ENCODE peak calls at places on chromosomes 4 and X, in nine cellular contexts. A, B, Y, Z, V, R, P, G and U are unnamed samples.

GRCh38 chrX:526295-527224 is 104.0 kb upstream of the SHOX start:
- DNase-seq in A (no peak), B (no peak), Y (no peak), Z (no peak), V (no peak), R (no peak), P (no peak), G (no peak), U (no peak)

GRCh38 chrX:9285342-9285771 is 179.5 kb upstream of the TBL1X start:
- DNase-seq in A (no peak), B (no peak), Y (no peak), Z (no peak), V (no peak), R (no peak), P (no peak), G (no peak), U (no peak)

GRCh38 chrX:119363391-119363790 is 35.7 kb upstream of the SLC25A43 start:
- DNase-seq in A (no peak), B (no peak), Y (no peak), Z (no peak), V (no peak), R (no peak), P (no peak), G (no peak), U (no peak)

GRCh38 chr4:76830612-76831474 is 67.1 kb downstream of the SOWAHB start:
- DNase-seq in A (peak; percentile 50), B (no peak), Y (no peak), Z (no peak), V (peak; percentile 28), R (no peak), P (no peak), G (no peak), U (peak; percentile 64)

GRCh38 chr4:26459054-26459755 is 31.1 kb downstream of the CCKAR start:
- DNase-seq in A (peak; percentile 46), B (no peak), Y (no peak), Z (no peak), V (no peak), R (no peak), P (no peak), G (no peak), U (no peak)

GRCh38 chr4:174855043-174855442 is 26.0 kb upstream of the GLRA3 start:
- DNase-seq in A (no peak), B (no peak), Y (no peak), Z (no peak), V (no peak), R (no peak), P (no peak), G (no peak), U (no peak)

GRCh38 chr4:168162604-168163003 is 70.3 kb downstream of the ANXA10 start:
- DNase-seq in A (no peak), B (no peak), Y (no peak), Z (no peak), V (no peak), R (no peak), P (no peak), G (no peak), U (no peak)

GRCh38 chr4:62901101-62901500 is 1508.1 kb downstream of the TECRL start:
- DNase-seq in A (peak; percentile 13), B (no peak), Y (no peak), Z (no peak), V (no peak), R (no peak), P (no peak), G (no peak), U (no peak)

GRCh38 chrX:130174051-130174704 is 2.4 kb downstream of the RAB33A start:
- DNase-seq in A (no peak), B (peak; percentile 82), Y (no peak), Z (no peak), V (peak; percentile 36), R (no peak), P (peak; percentile 52), G (no peak), U (peak; percentile 14)

GRCh38 chr4:186494496-186494895 is 60.9 kb downstream of the MTNR1A start:
- DNase-seq in A (no peak), B (no peak), Y (no peak), Z (no peak), V (no peak), R (no peak), P (no peak), G (no peak), U (no peak)

GRCh38 chrX:28058906-28059305 is 77.7 kb upstream of the DCAF8L1 start:
- DNase-seq in A (no peak), B (no peak), Y (no peak), Z (no peak), V (no peak), R (no peak), P (peak; percentile 54), G (no peak), U (peak; percentile 67)

GRCh38 chr4:112704322-112704721 is 67.4 kb downstream of the LARP7 start:
- DNase-seq in A (no peak), B (no peak), Y (no peak), Z (no peak), V (no peak), R (no peak), P (no peak), G (no peak), U (no peak)
- H3K4me3 ChIP-seq in A (peak overlapping the region; percentile 85), B (no peak overlapping the region), Y (no peak overlapping the region), Z (no peak overlapping the region), V (no peak overlapping the region), R (no peak overlapping the region), P (no peak overlapping the region), G (no peak overlapping the region), U (no peak overlapping the region)

GRCh38 chr4:31007858-31008257 is 287.7 kb downstream of the PCDH7 start:
- DNase-seq in A (no peak), B (no peak), Y (no peak), Z (no peak), V (no peak), R (no peak), P (peak; percentile 61), G (no peak), U (no peak)

GRCh38 chr4:31005037-31005436 is 284.9 kb downstream of the PCDH7 start:
- DNase-seq in A (no peak), B (no peak), Y (no peak), Z (no peak), V (no peak), R (no peak), P (no peak), G (no peak), U (no peak)
- H3K9me3 ChIP-seq in A (no peaks in the 10 kb centered on the region), B (no peaks in the 10 kb centered on the region), Y (no peaks in the 10 kb centered on the region), Z (no peaks in the 10 kb centered on the region), V (no peaks in the 10 kb centered on the region), R (no peaks in the 10 kb centered on the region), P (no peaks in the 10 kb centered on the region), G (no peaks in the 10 kb centered on the region), U (no peaks in the 10 kb centered on the region)

DNA sequence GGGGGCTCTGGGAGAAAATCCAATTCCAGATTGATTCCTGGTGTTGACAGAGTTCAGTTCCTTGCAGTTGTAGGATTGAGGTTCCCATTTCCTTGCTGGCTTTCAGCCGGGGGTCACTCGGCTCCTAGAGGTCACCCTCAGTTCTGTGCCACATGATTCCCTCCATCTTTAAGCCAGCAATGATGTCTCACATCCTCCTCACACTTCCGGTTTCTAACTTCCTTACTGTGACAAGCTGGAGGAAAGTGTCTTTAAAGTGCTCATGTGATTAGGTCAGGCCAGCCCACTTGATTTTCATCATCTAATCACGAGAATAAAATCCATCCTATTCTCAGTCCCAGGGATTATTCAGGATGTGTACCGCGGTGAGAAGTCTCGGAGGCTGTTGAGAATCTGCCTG is 19.5 kb upstream of the SMIM31 start:
- DNase-seq in A (no peak), B (no peak), Y (no peak), Z (no peak), V (no peak), R (no peak), P (no peak), G (no peak), U (no peak)
- H3K4me3 ChIP-seq in A (no peak overlapping the region), B (no peak overlapping the region), Y (no peak overlapping the region), Z (no peak overlapping the region), V (no peak overlapping the region), R (no peak overlapping the region), P (no peak overlapping the region), G (no peak overlapping the region), U (no peak overlapping the region)

DNA sequence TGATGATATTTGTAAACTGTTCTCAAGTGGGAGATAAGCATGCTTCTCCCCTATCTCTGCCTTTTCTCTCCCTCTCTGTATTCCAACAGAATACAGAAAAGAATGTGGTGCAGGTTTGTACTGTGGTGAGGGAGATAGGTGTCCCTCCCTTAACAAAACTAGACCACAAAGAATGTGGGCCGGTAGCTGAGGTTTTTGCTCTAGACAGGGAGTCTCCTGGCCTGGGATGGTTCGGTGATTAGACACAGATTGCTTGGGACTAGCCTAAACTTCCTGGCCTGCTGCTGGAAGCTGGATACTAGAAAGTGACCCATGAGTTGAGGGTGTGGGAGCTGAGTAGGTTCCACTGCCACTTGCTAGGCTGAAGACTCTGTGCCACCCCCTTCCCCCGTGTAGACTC is 143.0 kb downstream of the CXXC4 start:
- DNase-seq in A (no peak), B (no peak), Y (no peak), Z (no peak), V (no peak), R (no peak), P (no peak), G (no peak), U (no peak)
- H3K9me3 ChIP-seq in A (no peaks in the 10 kb centered on the region), B (peaks cover 4% of the 10 kb centered on the region), Y (no peaks in the 10 kb centered on the region), Z (peaks cover 6% of the 10 kb centered on the region), V (peaks cover 12% of the 10 kb centered on the region), R (peaks cover 5% of the 10 kb centered on the region), P (no peaks in the 10 kb centered on the region), G (no peaks in the 10 kb centered on the region), U (no peaks in the 10 kb centered on the region)

GRCh38 chr4:145732001-145732400 is 52.1 kb downstream of the C4orf51 start:
- DNase-seq in A (peak; percentile 20), B (no peak), Y (no peak), Z (no peak), V (no peak), R (no peak), P (no peak), G (no peak), U (no peak)
- H3K4me3 ChIP-seq in A (no peak overlapping the region), B (peak overlapping the region; percentile 78), Y (no peak overlapping the region), Z (no peak overlapping the region), V (peak overlapping the region; percentile 83), R (peak overlapping the region; percentile 25), P (no peak overlapping the region), G (peak overlapping the region; percentile 77), U (no peak overlapping the region)

DNA sequence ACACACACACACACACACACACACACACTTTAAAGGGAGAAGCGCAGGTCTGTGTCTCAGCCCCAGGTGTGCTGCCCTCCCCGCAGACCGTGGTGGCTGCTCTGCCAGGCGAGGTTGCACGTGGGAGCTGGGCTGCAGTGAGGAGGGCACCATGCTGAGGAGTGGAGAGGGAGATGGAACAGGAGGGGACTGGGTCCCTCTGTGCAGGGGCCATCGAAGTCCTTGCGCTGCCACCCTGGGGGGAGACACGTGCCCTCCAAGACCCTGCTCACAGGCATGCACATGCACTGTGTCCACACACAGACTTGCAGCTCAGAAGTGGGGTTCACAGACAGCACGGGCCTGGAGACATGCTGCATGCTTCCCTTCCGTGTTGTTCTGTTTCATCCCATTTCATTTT is 65.5 kb upstream of the HGFAC start:
- DNase-seq in A (no peak), B (no peak), Y (no peak), Z (no peak), V (no peak), R (no peak), P (no peak), G (no peak), U (no peak)
- H3K9me3 ChIP-seq in A (peaks cover 18% of the 10 kb centered on the region), B (no peaks in the 10 kb centered on the region), Y (no peaks in the 10 kb centered on the region), Z (no peaks in the 10 kb centered on the region), V (no peaks in the 10 kb centered on the region), R (peaks cover 9% of the 10 kb centered on the region), P (no peaks in the 10 kb centered on the region), G (no peaks in the 10 kb centered on the region), U (peaks cover 2% of the 10 kb centered on the region)

GRCh38 chr4:142351958-142352357 is 494.1 kb downstream of the INPP4B start:
- DNase-seq in A (peak; percentile 71), B (no peak), Y (no peak), Z (no peak), V (no peak), R (no peak), P (no peak), G (no peak), U (no peak)
- H3K4me3 ChIP-seq in A (no peak overlapping the region), B (no peak overlapping the region), Y (no peak overlapping the region), Z (no peak overlapping the region), V (peak overlapping the region; percentile 3), R (no peak overlapping the region), P (no peak overlapping the region), G (peak overlapping the region; percentile 45), U (no peak overlapping the region)